ENCODE peak calls at places on chromosomes 2 and 18, in four cellular contexts. B is IMR-90; L is CD8-positive, alpha-beta memory T cell; O is SK-N-MC. M is an unnamed sample.

GRCh38 chr2:241878007-241878970 is 8.8 kb downstream of the RTP5 start:
- DNase-seq in L (peak), O (no peak), B (peak), M (peak)

GRCh38 chr2:3435440-3435839 is 55.9 kb downstream of the TRAPPC12 start:
- DNase-seq in O (no peak), B (no peak), L (no peak), M (no peak)

GRCh38 chr18:13381907-13382682 is 163.5 kb downstream of the LDLRAD4 start:
- DNase-seq in B (peak), L (no peak), O (peak), M (peak)

GRCh38 chr2:29058082-29058481 is 16.2 kb downstream of the PCARE start:
- DNase-seq in O (no peak), B (no peak), L (no peak), M (no peak)

GRCh38 chr18:617970-618504 is 21.2 kb downstream of the CLUL1 start:
- DNase-seq in O (no peak), B (no peak), L (no peak), M (no peak)

GRCh38 chr2:200095436-200095835 is 140.1 kb downstream of the MAIP1 start:
- DNase-seq in B (no peak), O (no peak), L (no peak), M (no peak)

GRCh38 chr2:106065268-106065982 is 128.7 kb downstream of the UXS1 start:
- DNase-seq in B (no peak), L (no peak), O (no peak), M (no peak)

GRCh38 chr2:104969564-104969963 is 68.3 kb upstream of the MRPS9 start:
- DNase-seq in L (no peak), O (no peak), B (no peak), M (no peak)

GRCh38 chr2:134623796-134624195 is 95.0 kb downstream of the TMEM163 start:
- DNase-seq in B (no peak), O (no peak), L (no peak), M (no peak)

DNA sequence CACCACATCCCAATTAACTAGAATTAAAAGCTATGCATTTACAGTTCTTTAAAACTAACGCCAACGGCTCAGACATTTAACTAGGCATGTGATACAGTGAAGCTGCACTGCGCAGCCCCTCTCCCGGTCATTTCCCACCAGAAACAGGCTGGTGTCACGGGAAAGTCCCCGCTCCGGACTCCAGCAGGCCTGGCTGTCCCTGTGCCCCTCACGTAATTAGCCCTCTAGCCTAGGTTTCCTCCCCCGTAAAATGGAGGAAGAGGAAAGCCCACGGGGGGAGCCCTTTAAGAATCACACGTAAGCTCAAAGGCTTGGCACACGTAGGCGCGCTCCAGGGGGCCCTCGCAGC is 47.9 kb downstream of the KCNIP3 start:
- DNase-seq in O (no peak), B (no peak), L (no peak), M (no peak)
- H3K4me3 ChIP-seq in O (no peak), B (no peak), L (no peak), M (peak)

GRCh38 chr2:217289153-217289908 is 429.5 kb upstream of the TNP1 start:
- DNase-seq in L (no peak), B (peak), O (no peak), M (no peak)
- H3K27ac ChIP-seq in L (no peak), B (peak), O (no peak), M (no peak)

GRCh38 chr2:63763336-63764056 is 78.2 kb upstream of the UGP2 start:
- DNase-seq in O (no peak), L (no peak), B (peak), M (no peak)
- H3K4me3 ChIP-seq in O (no peak), L (no peak), B (no peak), M (no peak)

GRCh38 chr2:25982968-25983280 is 627 bp upstream of the KIF3C start:
- DNase-seq in B (no peak), L (no peak), O (no peak), M (no peak)
- H3K27ac ChIP-seq in B (no peak), L (no peak), O (no peak), M (peak)

GRCh38 chr2:62352031-62352430 is 154.0 kb downstream of the TMEM17 start:
- DNase-seq in O (no peak), L (no peak), B (no peak), M (no peak)

GRCh38 chr2:62349788-62350187 is 153.9 kb downstream of the B3GNT2 start:
- DNase-seq in L (no peak), B (no peak), O (no peak), M (no peak)

DNA sequence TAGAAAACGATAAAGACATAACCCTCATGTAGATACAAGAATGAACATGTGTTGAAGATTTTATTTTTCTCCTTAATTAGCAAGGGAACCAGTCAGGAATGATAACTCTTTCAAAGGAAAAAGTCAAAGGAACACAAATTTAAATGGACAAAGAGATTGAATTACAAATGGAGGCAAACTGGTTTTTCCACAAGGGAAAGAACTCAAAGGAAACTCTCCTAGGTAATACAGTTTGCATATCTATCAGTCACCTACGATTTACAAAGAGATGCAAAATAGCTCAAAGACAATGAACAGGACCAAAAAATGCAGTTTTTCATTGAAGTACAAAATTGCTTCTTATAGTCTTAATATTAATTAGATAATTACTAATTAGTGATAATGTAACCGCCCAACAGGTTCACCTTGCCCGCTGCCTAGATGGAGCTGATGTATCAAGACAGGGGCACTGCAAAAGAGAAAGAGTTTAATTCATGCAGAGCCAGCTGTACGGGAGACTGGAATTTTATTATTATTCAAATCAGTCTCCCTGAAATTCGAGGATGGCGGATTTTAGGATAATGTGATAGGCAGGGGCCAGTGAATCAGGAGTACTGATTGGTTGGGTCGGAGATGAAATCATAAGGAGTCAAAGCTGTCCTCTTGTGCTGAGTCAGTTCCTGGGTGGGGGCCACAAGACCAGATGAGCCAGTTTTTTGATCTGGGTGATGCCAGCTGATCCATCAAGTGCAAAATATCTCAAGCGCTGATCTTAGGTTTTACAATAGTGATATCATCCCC is 151.0 kb downstream of the TMEM17 start:
- DNase-seq in L (no peak), B (no peak), O (no peak), M (no peak)
- H3K4me3 ChIP-seq in L (no peak), B (no peak), O (no peak), M (no peak)

DNA sequence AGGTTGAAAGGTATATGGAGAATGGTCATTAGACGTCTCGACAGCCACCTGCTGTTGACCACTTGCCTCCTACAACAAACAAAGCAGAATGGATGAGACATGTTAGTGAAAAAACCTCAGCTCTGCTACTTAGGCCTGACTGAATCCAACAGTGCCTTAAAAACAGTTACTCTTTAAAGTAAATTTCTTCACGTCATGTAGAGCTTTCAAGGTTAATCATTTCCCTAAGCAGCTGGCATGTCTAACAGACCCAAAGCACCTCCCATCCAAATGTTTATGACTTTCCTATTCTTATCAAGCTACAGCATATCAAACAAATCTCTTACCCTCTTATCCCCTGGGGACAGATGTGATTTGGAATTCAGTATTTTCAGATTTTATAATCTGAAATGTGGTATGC is 75.6 kb upstream of the ITGB6 start:
- DNase-seq in L (no peak), B (no peak), O (no peak), M (no peak)
- H3K27ac ChIP-seq in L (no peak), B (no peak), O (no peak), M (no peak)

M was measured in dorsolateral prefrontal cortex.